ENCODE peak calls at places on chromosome 12, in five cellular contexts. One of them, this sample, is unnamed.

GRCh38 chr12:131831021-131831571 is 2.9 kb downstream of the MMP17 start:
- DNase-seq in kidney epithelial cell: no peak
- DNase-seq in cardiac fibroblast: peak
- DNase-seq in AG04450: no peak
- DNase-seq in breast epithelium: no peak
- DNase-seq in this sample: no peak

GRCh38 chr12:119936705-119937323 is 52.2 kb upstream of the BICDL1 start:
- DNase-seq in kidney epithelial cell: no peak
- DNase-seq in cardiac fibroblast: no peak
- DNase-seq in AG04450: no peak
- DNase-seq in breast epithelium: no peak
- DNase-seq in this sample: no peak

GRCh38 chr12:89345830-89346740 is 6.2 kb downstream of the DUSP6 start:
- DNase-seq in kidney epithelial cell: no peak
- DNase-seq in cardiac fibroblast: peak
- DNase-seq in AG04450: no peak
- DNase-seq in breast epithelium: no peak
- DNase-seq in this sample: peak

GRCh38 chr12:66920205-66920604 is 241.3 kb upstream of the GRIP1 start:
- DNase-seq in kidney epithelial cell: no peak
- DNase-seq in cardiac fibroblast: no peak
- DNase-seq in AG04450: no peak
- DNase-seq in breast epithelium: no peak
- DNase-seq in this sample: no peak

GRCh38 chr12:113048716-113049127 is 7.8 kb upstream of the DTX1 start:
- DNase-seq in kidney epithelial cell: peak
- DNase-seq in cardiac fibroblast: peak
- DNase-seq in AG04450: peak
- DNase-seq in breast epithelium: no peak
- DNase-seq in this sample: peak

GRCh38 chr12:67370979-67371378 is 101.8 kb downstream of the CAND1 start:
- DNase-seq in kidney epithelial cell: peak
- DNase-seq in cardiac fibroblast: no peak
- DNase-seq in AG04450: no peak
- DNase-seq in breast epithelium: no peak
- DNase-seq in this sample: no peak

GRCh38 chr12:51264297-51264696 is 5.9 kb downstream of the SMAGP start:
- DNase-seq in kidney epithelial cell: no peak
- DNase-seq in cardiac fibroblast: no peak
- DNase-seq in AG04450: no peak
- DNase-seq in breast epithelium: no peak
- DNase-seq in this sample: no peak

GRCh38 chr12:66661357-66661756 is 17.5 kb downstream of the GRIP1 start:
- DNase-seq in kidney epithelial cell: no peak
- DNase-seq in cardiac fibroblast: no peak
- DNase-seq in AG04450: no peak
- DNase-seq in breast epithelium: no peak
- DNase-seq in this sample: no peak

GRCh38 chr12:118404876-118405521 is 28.6 kb downstream of the SUDS3 start:
- DNase-seq in kidney epithelial cell: peak
- DNase-seq in cardiac fibroblast: peak
- DNase-seq in AG04450: peak
- DNase-seq in breast epithelium: no peak
- DNase-seq in this sample: peak

GRCh38 chr12:4829793-4830162 is 79.9 kb upstream of the KCNA1 start:
- DNase-seq in kidney epithelial cell: no peak
- DNase-seq in cardiac fibroblast: no peak
- DNase-seq in AG04450: no peak
- DNase-seq in breast epithelium: no peak
- DNase-seq in this sample: no peak

GRCh38 chr12:105948331-105948730 is 190.4 kb downstream of the NUAK1 start:
- DNase-seq in kidney epithelial cell: peak
- DNase-seq in cardiac fibroblast: peak
- DNase-seq in AG04450: no peak
- DNase-seq in breast epithelium: no peak
- DNase-seq in this sample: no peak

GRCh38 chr12:10716704-10717315 is 6.3 kb downstream of the YBX3 start:
- DNase-seq in kidney epithelial cell: peak
- DNase-seq in cardiac fibroblast: peak
- DNase-seq in AG04450: peak
- DNase-seq in breast epithelium: peak
- DNase-seq in this sample: no peak

GRCh38 chr12:2301531-2302461 is 249.0 kb downstream of the CACNA1C start:
- DNase-seq in kidney epithelial cell: no peak
- DNase-seq in cardiac fibroblast: no peak
- DNase-seq in AG04450: peak
- DNase-seq in breast epithelium: no peak
- DNase-seq in this sample: no peak

GRCh38 chr12:18899678-18900317 is 161.9 kb downstream of the CAPZA3 start:
- DNase-seq in kidney epithelial cell: no peak
- DNase-seq in cardiac fibroblast: peak
- DNase-seq in AG04450: no peak
- DNase-seq in breast epithelium: no peak
- DNase-seq in this sample: no peak

GRCh38 chr12:87812030-87812429 is 217.2 kb downstream of the C12orf50 start:
- DNase-seq in kidney epithelial cell: no peak
- DNase-seq in cardiac fibroblast: no peak
- DNase-seq in AG04450: no peak
- DNase-seq in breast epithelium: no peak
- DNase-seq in this sample: no peak

GRCh38 chr12:94062796-94063635 is 85.4 kb upstream of the PLXNC1 start:
- DNase-seq in kidney epithelial cell: no peak
- DNase-seq in cardiac fibroblast: no peak
- DNase-seq in AG04450: no peak
- DNase-seq in breast epithelium: no peak
- DNase-seq in this sample: no peak

GRCh38 chr12:131917711-131918306 is 11.3 kb upstream of the PUS1 start:
- DNase-seq in kidney epithelial cell: no peak
- DNase-seq in cardiac fibroblast: no peak
- DNase-seq in AG04450: no peak
- DNase-seq in breast epithelium: no peak
- DNase-seq in this sample: no peak

GRCh38 chr12:70691018-70691672 is 53.9 kb upstream of the PTPRB start:
- DNase-seq in kidney epithelial cell: no peak
- DNase-seq in cardiac fibroblast: peak
- DNase-seq in AG04450: no peak
- DNase-seq in breast epithelium: no peak
- DNase-seq in this sample: no peak

GRCh38 chr12:127723236-127723635 is 543.7 kb upstream of the TMEM132C start:
- DNase-seq in kidney epithelial cell: no peak
- DNase-seq in cardiac fibroblast: no peak
- DNase-seq in AG04450: no peak
- DNase-seq in breast epithelium: no peak
- DNase-seq in this sample: no peak
- H3K4me3 ChIP-seq in kidney epithelial cell: no peak
- H3K4me3 ChIP-seq in cardiac fibroblast: no peak
- H3K4me3 ChIP-seq in AG04450: no peak
- H3K4me3 ChIP-seq in breast epithelium: no peak
- H3K4me3 ChIP-seq in this sample: no peak

DNA sequence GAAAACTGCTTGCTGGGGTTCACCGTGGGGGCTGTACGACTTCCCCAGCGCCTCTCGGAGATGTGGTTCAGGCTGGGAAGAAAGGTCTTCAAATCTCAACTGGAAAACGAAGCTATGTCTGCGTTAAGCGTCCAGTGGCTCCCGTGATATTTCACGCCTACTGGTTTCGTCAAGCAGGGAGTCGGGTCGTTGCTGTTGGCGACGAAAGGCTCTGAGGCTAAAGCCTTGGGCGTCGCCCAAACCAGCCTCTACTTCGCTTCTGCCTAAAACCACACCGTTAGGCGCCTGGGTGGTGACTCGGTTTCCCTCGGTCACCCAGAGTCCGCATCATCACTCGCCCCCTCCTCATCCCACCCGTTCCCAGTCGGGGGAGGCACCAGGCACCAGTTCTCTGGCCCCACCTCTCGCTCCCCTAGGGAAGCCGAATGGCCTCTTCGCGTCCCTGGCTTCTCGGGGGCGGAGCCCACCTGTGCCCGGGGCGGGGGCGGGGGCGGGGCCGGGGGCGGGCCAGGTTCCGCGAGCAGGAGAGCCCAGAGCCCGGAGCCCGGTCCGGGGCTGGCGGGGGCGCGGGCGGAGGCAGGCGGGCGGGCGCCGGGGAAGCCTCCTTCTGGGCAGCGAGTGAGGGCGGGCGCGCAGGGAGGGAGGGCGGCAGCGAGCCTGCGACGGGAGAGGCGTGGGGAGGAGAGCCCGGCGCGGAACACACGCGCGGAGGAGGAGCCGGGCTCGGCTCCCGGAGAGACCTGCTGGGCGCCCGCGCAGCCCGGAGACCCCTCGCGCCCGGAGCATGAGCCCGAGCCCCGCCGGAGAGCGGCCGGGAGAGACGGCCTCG is at the start of gene B4GALNT3:
- DNase-seq in kidney epithelial cell: no peak
- DNase-seq in cardiac fibroblast: peak
- DNase-seq in AG04450: no peak
- DNase-seq in breast epithelium: no peak
- DNase-seq in this sample: peak
- H3K4me3 ChIP-seq in kidney epithelial cell: peak
- H3K4me3 ChIP-seq in cardiac fibroblast: peak
- H3K4me3 ChIP-seq in AG04450: peak
- H3K4me3 ChIP-seq in breast epithelium: peak
- H3K4me3 ChIP-seq in this sample: peak

GRCh38 chr12:83015390-83016225 is 328.9 kb downstream of the TMTC2 start:
- DNase-seq in kidney epithelial cell: no peak
- DNase-seq in cardiac fibroblast: peak
- DNase-seq in AG04450: no peak
- DNase-seq in breast epithelium: no peak
- DNase-seq in this sample: no peak
- H3K4me3 ChIP-seq in kidney epithelial cell: no peak
- H3K4me3 ChIP-seq in cardiac fibroblast: peak
- H3K4me3 ChIP-seq in AG04450: peak
- H3K4me3 ChIP-seq in breast epithelium: peak
- H3K4me3 ChIP-seq in this sample: no peak

GRCh38 chr12:15532364-15532977 is 210.2 kb downstream of the PTPRO start:
- DNase-seq in kidney epithelial cell: peak
- DNase-seq in cardiac fibroblast: peak
- DNase-seq in AG04450: peak
- DNase-seq in breast epithelium: no peak
- DNase-seq in this sample: peak

GRCh38 chr12:15536446-15536845 is 214.1 kb downstream of the PTPRO start:
- DNase-seq in kidney epithelial cell: no peak
- DNase-seq in cardiac fibroblast: no peak
- DNase-seq in AG04450: no peak
- DNase-seq in breast epithelium: no peak
- DNase-seq in this sample: no peak

GRCh38 chr12:15534870-15535269 is 212.6 kb downstream of the PTPRO start:
- DNase-seq in kidney epithelial cell: no peak
- DNase-seq in cardiac fibroblast: peak
- DNase-seq in AG04450: no peak
- DNase-seq in breast epithelium: no peak
- DNase-seq in this sample: no peak

GRCh38 chr12:15535287-15535895 is 213.1 kb downstream of the PTPRO start:
- DNase-seq in kidney epithelial cell: no peak
- DNase-seq in cardiac fibroblast: no peak
- DNase-seq in AG04450: no peak
- DNase-seq in breast epithelium: no peak
- DNase-seq in this sample: no peak

DNA sequence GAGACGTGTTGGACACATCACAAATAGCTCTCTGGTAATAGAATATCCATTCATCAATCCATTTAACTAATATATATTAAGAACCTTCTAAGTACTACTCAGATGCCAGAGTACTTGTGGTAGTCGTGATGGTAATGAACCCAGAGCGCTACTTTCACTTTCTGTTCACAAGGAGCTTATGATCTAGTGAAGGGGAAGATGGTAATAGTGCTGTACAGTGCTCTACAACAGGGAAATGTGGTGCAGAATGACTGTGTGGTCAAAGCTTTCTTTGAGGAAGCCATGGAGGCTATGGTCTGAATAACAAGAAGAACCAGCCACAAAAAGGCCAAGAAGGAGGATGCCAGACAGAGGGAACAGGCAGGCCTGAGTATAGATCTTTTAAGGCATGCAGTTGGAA is 212.0 kb downstream of the PTPRO start:
- DNase-seq in kidney epithelial cell: no peak
- DNase-seq in cardiac fibroblast: peak
- DNase-seq in AG04450: no peak
- DNase-seq in breast epithelium: no peak
- DNase-seq in this sample: no peak
- H3K4me3 ChIP-seq in kidney epithelial cell: no peak
- H3K4me3 ChIP-seq in cardiac fibroblast: no peak
- H3K4me3 ChIP-seq in AG04450: no peak
- H3K4me3 ChIP-seq in breast epithelium: no peak
- H3K4me3 ChIP-seq in this sample: peak

GRCh38 chr12:123010681-123011080 is 30.2 kb downstream of the ARL6IP4 start:
- DNase-seq in kidney epithelial cell: no peak
- DNase-seq in cardiac fibroblast: no peak
- DNase-seq in AG04450: no peak
- DNase-seq in breast epithelium: no peak
- DNase-seq in this sample: no peak
- H3K4me3 ChIP-seq in kidney epithelial cell: no peak
- H3K4me3 ChIP-seq in cardiac fibroblast: no peak
- H3K4me3 ChIP-seq in AG04450: no peak
- H3K4me3 ChIP-seq in breast epithelium: no peak
- H3K4me3 ChIP-seq in this sample: no peak

DNA sequence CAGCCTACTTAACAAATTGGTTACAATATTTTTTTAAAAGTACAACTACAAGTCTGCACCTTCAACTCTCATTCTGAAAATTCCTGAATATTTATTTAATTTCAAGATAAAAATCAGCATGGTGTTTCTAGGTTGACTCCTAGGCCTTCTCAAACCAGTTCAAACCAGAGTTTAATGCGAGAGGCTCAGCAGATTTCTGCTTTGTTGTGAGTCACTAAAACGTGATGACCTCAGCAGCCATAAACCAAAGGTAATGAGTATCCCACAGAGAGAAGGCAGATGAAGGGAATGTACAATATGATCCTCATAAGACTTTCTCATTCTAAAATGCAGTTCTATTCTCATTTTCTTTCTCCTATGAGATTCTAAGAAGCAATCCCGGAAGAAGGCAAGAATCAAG is 1.5 kb downstream of the PRDM4 start:
- DNase-seq in kidney epithelial cell: peak
- DNase-seq in cardiac fibroblast: peak
- DNase-seq in AG04450: peak
- DNase-seq in breast epithelium: no peak
- DNase-seq in this sample: no peak
- H3K4me3 ChIP-seq in kidney epithelial cell: peak
- H3K4me3 ChIP-seq in cardiac fibroblast: peak
- H3K4me3 ChIP-seq in AG04450: peak
- H3K4me3 ChIP-seq in breast epithelium: peak
- H3K4me3 ChIP-seq in this sample: peak

This sample was measured in effector memory CD4-positive, alpha-beta T cell.